ENCODE peak calls at places on chromosome 3, in seven cellular contexts. I is cardiac fibroblast, A is fibroblast of lung, M is endothelial cell of umbilical vein, J is SK-N-SH, P is psoas muscle, Z is left ventricle myocardium inferior. V is an unnamed sample.

GRCh38 chr3:54756330-54756731 is 171.5 kb downstream of the LRTM1 start:
- DNase-seq in Z (no peak), I (peak; percentile 30), A (peak; percentile 97), P (no peak), M (no peak), J (no peak), V (no peak)

GRCh38 chr3:189613122-189613521 is 18.1 kb upstream of the TP63 start:
- DNase-seq in P (no peak), I (no peak), Z (no peak), M (no peak), J (no peak), A (no peak), V (no peak)

GRCh38 chr3:186849392-186849975 is 7.0 kb downstream of the ADIPOQ start:
- DNase-seq in A (peak; percentile 40), P (no peak), J (peak; percentile 60), I (peak; percentile 66), M (peak; percentile 74), Z (no peak), V (no peak)

GRCh38 chr3:69306239-69307185 is 79.4 kb downstream of the FRMD4B start:
- DNase-seq in I (peak; percentile 93), J (peak; percentile 63), P (peak; percentile 79), Z (peak; percentile 48), A (peak; percentile 77), M (peak; percentile 85), V (peak; percentile 89)

GRCh38 chr3:114351123-114351821 is 57.4 kb downstream of the TIGIT start:
- DNase-seq in Z (no peak), P (no peak), M (no peak), A (no peak), J (no peak), I (no peak), V (no peak)

GRCh38 chr3:22117751-22118346 is 366.8 kb upstream of the ZNF385D start:
- DNase-seq in I (peak; percentile 67), P (no peak), A (peak; percentile 45), M (peak; percentile 54), Z (no peak), J (peak; percentile 6), V (no peak)

GRCh38 chr3:72810063-72810462 is 38.2 kb downstream of the SHQ1 start:
- DNase-seq in I (no peak), P (no peak), M (peak; percentile 71), Z (no peak), A (no peak), J (no peak), V (no peak)

GRCh38 chr3:14434105-14434504 is 31.7 kb downstream of the SLC6A6 start:
- DNase-seq in P (peak; percentile 77), Z (no peak), A (peak; percentile 72), M (peak; percentile 41), J (no peak), I (peak; percentile 61), V (no peak)

GRCh38 chr3:162332344-162332743 is 835.7 kb downstream of the OTOL1 start:
- DNase-seq in Z (no peak), I (no peak), J (no peak), P (no peak), A (no peak), M (no peak), V (no peak)

GRCh38 chr3:81909756-81910155 is 148.3 kb upstream of the GBE1 start:
- DNase-seq in J (no peak), A (peak; percentile 23), P (no peak), Z (no peak), M (no peak), I (no peak), V (no peak)

GRCh38 chr3:127690106-127690505 is 17.4 kb downstream of the ABTB1 start:
- DNase-seq in J (no peak), A (peak; percentile 82), I (peak; percentile 78), M (no peak), Z (peak; percentile 14), P (peak; percentile 33), V (no peak)

GRCh38 chr3:179562467-179563297 is at the start of gene ACTL6A:
- DNase-seq in P (peak; percentile 100), A (peak; percentile 99), Z (peak; percentile 100), J (peak; percentile 96), I (peak; percentile 100), M (peak; percentile 100), V (peak; percentile 100)

GRCh38 chr3:54225841-54226528 is 103.6 kb downstream of the CACNA2D3 start:
- DNase-seq in A (no peak), I (peak; percentile 3), P (no peak), Z (no peak), M (no peak), J (no peak), V (no peak)

GRCh38 chr3:196557236-196557635 is 11.1 kb downstream of the WDR53 start:
- DNase-seq in M (no peak), P (no peak), I (no peak), A (no peak), Z (no peak), J (no peak), V (no peak)

GRCh38 chr3:117926819-117927218 is 1107.8 kb downstream of the IGSF11 start:
- DNase-seq in J (no peak), Z (no peak), P (no peak), I (no peak), M (no peak), A (no peak), V (no peak)

GRCh38 chr3:117921908-117922456 is 1112.7 kb downstream of the IGSF11 start:
- DNase-seq in Z (no peak), M (no peak), I (no peak), A (no peak), J (no peak), P (no peak), V (no peak)

GRCh38 chr3:117928836-117929235 is 1105.8 kb downstream of the IGSF11 start:
- DNase-seq in J (peak; percentile 36), Z (no peak), I (no peak), A (no peak), P (no peak), M (no peak), V (no peak)

GRCh38 chr3:117932441-117932840 is 1102.2 kb downstream of the IGSF11 start:
- DNase-seq in Z (no peak), M (no peak), J (no peak), P (no peak), I (no peak), A (no peak), V (no peak)

DNA sequence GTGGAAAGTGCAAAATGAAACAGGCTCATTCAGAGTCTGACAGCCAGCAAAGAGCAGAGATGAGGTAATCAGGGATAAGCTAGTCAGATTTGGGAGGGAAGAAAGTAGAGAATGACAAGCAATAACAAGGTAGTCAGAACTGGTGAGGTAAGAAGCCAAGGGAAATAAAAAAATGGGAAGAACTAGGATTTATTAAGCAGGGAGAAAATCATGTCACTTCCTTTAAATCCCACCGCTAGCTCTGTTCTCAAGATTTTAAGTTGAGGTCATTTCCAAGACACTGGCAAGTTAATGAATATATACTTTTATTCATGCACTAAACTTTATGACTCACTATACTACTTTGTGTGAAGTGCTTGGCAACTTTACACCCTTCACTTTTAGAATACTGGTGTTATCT is 1106.8 kb downstream of the IGSF11 start:
- DNase-seq in A (peak; percentile 66), J (no peak), M (no peak), P (no peak), I (no peak), Z (no peak), V (no peak)
- H3K4me3 ChIP-seq in A (no peak overlapping the region), J (no peak overlapping the region), M (no peak overlapping the region), P (no peak overlapping the region), I (no peak overlapping the region), Z (no peak overlapping the region), V (no peak overlapping the region)

DNA sequence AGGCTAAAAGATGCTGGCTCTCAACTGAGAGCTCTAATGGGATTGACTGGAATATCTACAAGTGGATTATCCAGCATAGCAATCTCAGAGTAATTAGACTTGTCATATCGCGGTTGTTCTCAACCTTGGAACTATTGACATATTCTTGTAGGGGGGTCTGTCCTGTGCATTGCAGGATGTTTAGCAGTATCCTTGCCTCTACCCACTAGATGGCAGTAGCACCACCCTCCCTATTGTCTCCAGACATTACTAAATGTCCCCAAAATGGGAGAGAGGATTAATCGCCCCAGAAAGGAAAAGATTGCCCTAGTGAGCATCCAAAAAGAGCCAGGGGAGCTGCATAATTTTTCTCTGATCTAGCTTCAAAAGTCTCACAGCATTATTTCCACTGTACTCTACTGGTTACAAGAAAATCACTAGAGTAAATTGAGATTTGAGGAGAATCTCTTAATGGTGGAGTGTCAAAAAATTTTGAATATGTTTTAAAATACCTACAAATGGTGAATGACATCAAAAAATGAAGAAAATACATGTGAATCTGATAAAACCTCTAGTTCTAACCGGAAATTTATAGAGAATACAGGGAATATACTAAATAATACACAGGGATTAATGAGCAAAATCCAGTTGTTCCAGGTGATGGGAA is 388.2 kb upstream of the AGTR1 start:
- DNase-seq in I (peak; percentile 53), A (peak; percentile 40), Z (no peak), M (peak; percentile 36), P (no peak), J (peak; percentile 18), V (no peak)
- TF ChIP-seq CTCF in I (peak; percentile 85), A (peak; percentile 91), Z (peak; percentile 57), M (peak; percentile 48), P (peak; percentile 41), J (peak; percentile 82), V (peak; percentile 22)

DNA sequence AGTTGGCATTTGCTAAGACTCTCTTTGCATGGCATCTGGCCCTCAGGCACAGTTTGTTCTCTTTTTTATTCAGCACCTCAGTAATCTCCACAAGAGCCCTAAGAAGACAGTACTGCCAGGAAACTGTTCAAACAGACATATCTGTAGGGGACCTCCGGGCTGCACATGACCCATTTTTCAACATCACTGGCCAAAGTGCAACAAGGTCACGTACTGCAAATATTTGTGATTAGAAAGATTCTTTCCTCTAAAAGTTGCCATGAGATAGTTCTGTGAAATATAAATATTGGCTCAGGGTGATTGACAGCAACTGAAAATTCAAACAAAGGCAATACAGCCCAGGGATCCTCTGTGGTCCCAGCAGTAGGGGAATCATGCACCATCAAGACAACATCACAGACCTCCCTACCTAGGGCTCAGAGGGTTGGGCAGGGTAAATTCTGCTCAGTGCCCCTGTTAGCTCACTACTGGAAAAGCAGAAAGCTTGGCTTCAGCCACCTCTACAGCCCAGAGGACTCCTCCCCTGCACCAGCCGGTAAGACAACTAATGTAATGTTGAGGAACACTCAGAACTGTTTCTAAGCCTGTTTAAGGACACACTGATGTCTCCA is 117.5 kb upstream of the LPP start:
- DNase-seq in P (no peak), M (no peak), J (no peak), A (no peak), Z (no peak), I (no peak), V (no peak)
- H3K4me3 ChIP-seq in P (no peak overlapping the region), M (no peak overlapping the region), J (no peak overlapping the region), A (no peak overlapping the region), Z (no peak overlapping the region), I (no peak overlapping the region), V (no peak overlapping the region)

GRCh38 chr3:182620715-182621434 is 172.4 kb upstream of the ATP11B start:
- DNase-seq in J (no peak), M (no peak), Z (no peak), I (no peak), P (no peak), A (no peak), V (no peak)

GRCh38 chr3:182618085-182618732 is 175.1 kb upstream of the ATP11B start:
- DNase-seq in Z (no peak), A (peak; percentile 46), M (peak; percentile 18), I (peak; percentile 2), P (no peak), J (no peak), V (no peak)

GRCh38 chr3:182622241-182622545 is 171.1 kb upstream of the ATP11B start:
- DNase-seq in I (no peak), P (no peak), M (no peak), Z (no peak), J (no peak), A (no peak), V (no peak)

GRCh38 chr3:182618981-182619591 is 174.2 kb upstream of the ATP11B start:
- DNase-seq in P (no peak), Z (no peak), J (no peak), I (peak; percentile 2), M (no peak), A (peak; percentile 94), V (no peak)

GRCh38 chr3:182621435-182622240 is 171.7 kb upstream of the ATP11B start:
- DNase-seq in I (no peak), P (no peak), J (peak; percentile 26), M (peak; percentile 15), Z (no peak), A (no peak), V (no peak)
- TF ChIP-seq CTCF in I (no peak), P (no peak), J (peak; percentile 44), M (peak; percentile 12), Z (no peak), A (peak; percentile 21), V (peak; percentile 15)

V was measured in right atrium auricular region.